ENCODE peak calls at places on chromosome 14, in four cellular contexts. L is IMR-90, I is GM23248, G is substantia nigra. Q is an unnamed sample.

GRCh38 chr14:105865266-105865903 is 339.0 kb downstream of the TMEM121 start:
- DNase-seq in L (no peak), I (no peak), G (no peak), Q (no peak)

GRCh38 chr14:88289214-88289613 is 33.9 kb downstream of the KCNK10 start:
- DNase-seq in G (no peak), I (peak; percentile 55), L (peak; percentile 13), Q (no peak)

GRCh38 chr14:103854822-103855733 is 7.7 kb upstream of the PPP1R13B start:
- DNase-seq in L (no peak), G (no peak), I (no peak), Q (no peak)

GRCh38 chr14:100065161-100065871 is at the start of gene EVL:
- DNase-seq in L (no peak), I (no peak), G (no peak), Q (no peak)

GRCh38 chr14:74911221-74911620 is 11.8 kb downstream of the RPS6KL1 start:
- DNase-seq in G (no peak), L (no peak), I (no peak), Q (no peak)

GRCh38 chr14:91744068-91744480 is 12.2 kb upstream of the CATSPERB start:
- DNase-seq in I (peak; percentile 39), L (no peak), G (no peak), Q (no peak)

GRCh38 chr14:51776102-51776894 is 84.1 kb upstream of the GNG2 start:
- DNase-seq in L (peak; percentile 68), G (peak; percentile 48), I (peak; percentile 80), Q (peak; percentile 81)

GRCh38 chr14:86035882-86036281 is 505.9 kb downstream of the FLRT2 start:
- DNase-seq in L (no peak), G (no peak), I (peak; percentile 26), Q (no peak)

GRCh38 chr14:102229071-102229738 is 75.8 kb downstream of the MOK start:
- DNase-seq in I (no peak), L (no peak), G (no peak), Q (no peak)

GRCh38 chr14:85978851-85979250 is 448.9 kb downstream of the FLRT2 start:
- DNase-seq in L (no peak), I (no peak), G (no peak), Q (no peak)

GRCh38 chr14:74955229-74955999 is at the start of gene PGF:
- DNase-seq in L (no peak), G (peak; percentile 35), I (peak; percentile 76), Q (no peak)

DNA sequence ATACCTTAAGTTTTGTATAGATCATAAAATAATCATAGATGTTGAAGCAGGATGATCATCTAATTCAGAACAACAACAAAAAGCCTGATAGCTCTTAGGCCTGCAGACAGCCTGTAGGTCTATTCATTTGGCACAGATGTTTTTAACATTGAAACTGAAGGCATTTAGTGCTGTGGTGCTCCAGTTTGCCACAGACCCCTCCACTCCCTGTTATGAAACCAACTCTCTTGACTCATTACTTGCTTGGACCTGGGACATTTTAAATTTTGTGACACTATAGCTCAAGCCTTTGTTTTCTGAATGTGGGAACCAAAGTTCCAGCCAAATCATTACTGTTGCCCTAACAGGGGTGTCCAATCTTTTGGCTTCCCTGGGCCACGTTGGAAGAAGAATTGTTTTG is 9.1 kb downstream of the PRKCH start:
- DNase-seq in I (no peak), G (no peak), L (no peak), Q (no peak)
- H3K27ac ChIP-seq in I (no peak overlapping the region), G (no peak overlapping the region), L (no peak overlapping the region), Q (no peak overlapping the region)

GRCh38 chr14:58104808-58105207 is 47.2 kb downstream of the ARMH4 start:
- DNase-seq in G (no peak), I (peak; percentile 84), L (peak; percentile 86), Q (peak; percentile 95)

GRCh38 chr14:58098507-58098906 is 53.5 kb downstream of the ARMH4 start:
- DNase-seq in L (no peak), I (no peak), G (no peak), Q (no peak)

GRCh38 chr14:58099682-58100081 is 52.3 kb downstream of the ARMH4 start:
- DNase-seq in I (no peak), L (no peak), G (no peak), Q (no peak)

GRCh38 chr14:58096731-58097130 is 55.3 kb downstream of the ARMH4 start:
- DNase-seq in I (no peak), G (no peak), L (no peak), Q (no peak)

GRCh38 chr14:58100735-58101368 is 51.2 kb downstream of the ARMH4 start:
- DNase-seq in I (peak; percentile 76), G (no peak), L (peak; percentile 80), Q (peak; percentile 81)
- H3K27ac ChIP-seq in I (no peak overlapping the region), G (no peak overlapping the region), L (no peak overlapping the region), Q (no peak overlapping the region)

GRCh38 chr14:72614891-72615410 is 278.9 kb downstream of the DPF3 start:
- DNase-seq in G (no peak), L (no peak), I (no peak), Q (no peak)

GRCh38 chr14:72611956-72612500 is 281.9 kb downstream of the DPF3 start:
- DNase-seq in I (no peak), L (no peak), G (no peak), Q (no peak)

GRCh38 chr14:72614365-72614764 is 279.5 kb downstream of the DPF3 start:
- DNase-seq in G (no peak), I (no peak), L (no peak), Q (no peak)

GRCh38 chr14:72613975-72614319 is 280.0 kb downstream of the DPF3 start:
- DNase-seq in G (no peak), I (no peak), L (no peak), Q (no peak)

GRCh38 chr14:72613196-72613974 is 280.5 kb downstream of the DPF3 start:
- DNase-seq in L (no peak), I (peak; percentile 22), G (peak; percentile 10), Q (peak; percentile 47)
- H3K27ac ChIP-seq in L (no peak overlapping the region), I (no peak overlapping the region), G (no peak overlapping the region), Q (no peak overlapping the region)

GRCh38 chr14:68393178-68393763 is 399.6 kb downstream of the ZFP36L1 start:
- DNase-seq in G (no peak), I (no peak), L (no peak), Q (no peak)
- H3K27ac ChIP-seq in G (peak overlapping the region; percentile 58), I (no peak overlapping the region), L (no peak overlapping the region), Q (no peak overlapping the region)

Q was measured in fibroblast of lung.